ENCODE peak calls at places on chromosome 9, in five cellular contexts. U is cardiac fibroblast, B is tibial artery, L is IMR-90, W is astrocyte of the spinal cord. H is an unnamed sample.

GRCh38 chr9:127537792-127538191 is 74.3 kb upstream of the STXBP1 start:
- DNase-seq in W (no peak), B (no peak), L (no peak), U (no peak), H (no peak)

GRCh38 chr9:38009035-38009501 is 60.0 kb downstream of the SHB start:
- DNase-seq in U (no peak), W (no peak), B (no peak), L (no peak), H (no peak)

GRCh38 chr9:98907055-98907454 is 36.7 kb upstream of the COL15A1 start:
- DNase-seq in U (no peak), W (no peak), B (no peak), L (no peak), H (no peak)

GRCh38 chr9:3908731-3909130 is 382.9 kb upstream of the RFX3 start:
- DNase-seq in L (no peak), U (peak), B (no peak), W (no peak), H (no peak)

GRCh38 chr9:87276327-87276841 is 221.3 kb upstream of the DAPK1 start:
- DNase-seq in L (peak), W (peak), B (no peak), U (peak), H (no peak)

GRCh38 chr9:36101916-36102741 is 34.4 kb upstream of the GLIPR2 start:
- DNase-seq in L (peak), U (peak), W (peak), B (no peak), H (no peak)

GRCh38 chr9:129612123-129612522 is 8.8 kb downstream of the C9orf50 start:
- DNase-seq in W (no peak), U (no peak), L (no peak), B (no peak), H (no peak)

GRCh38 chr9:133786371-133786753 is 48.2 kb upstream of the SARDH start:
- DNase-seq in L (no peak), W (no peak), U (no peak), B (no peak), H (no peak)

GRCh38 chr9:6703898-6704639 is 53.7 kb upstream of the KDM4C start:
- DNase-seq in L (peak), B (peak), W (peak), U (peak), H (peak)

GRCh38 chr9:124263800-124264426 is 6.2 kb downstream of the NEK6 start:
- DNase-seq in L (no peak), B (no peak), U (no peak), W (no peak), H (no peak)

GRCh38 chr9:78040726-78041125 is 9.1 kb upstream of the GNAQ start:
- DNase-seq in U (no peak), L (no peak), B (no peak), W (no peak), H (no peak)

GRCh38 chr9:137007060-137007815 is 10.9 kb upstream of the CLIC3 start:
- DNase-seq in U (no peak), B (no peak), L (peak), W (peak), H (no peak)

GRCh38 chr9:80004687-80005086 is 432.9 kb downstream of the TLE4 start:
- DNase-seq in B (no peak), U (no peak), L (no peak), W (peak), H (no peak)

GRCh38 chr9:127154390-127155191 is 32.2 kb upstream of the ANGPTL2 start:
- DNase-seq in W (peak), L (peak), U (peak), B (peak), H (peak)

GRCh38 chr9:133387680-133388079 is 11.5 kb downstream of the STKLD1 start:
- DNase-seq in L (no peak), W (no peak), U (no peak), B (no peak), H (no peak)

GRCh38 chr9:124658165-124659017 is 112.7 kb downstream of the NR6A1 start:
- DNase-seq in L (peak), B (peak), U (peak), W (peak), H (peak)

GRCh38 chr9:16369427-16369826 is 501.0 kb downstream of the BNC2 start:
- DNase-seq in B (no peak), L (no peak), W (no peak), U (no peak), H (no peak)

GRCh38 chr9:79572891-79573696 is 1.3 kb downstream of the TLE4 start:
- DNase-seq in U (peak), W (no peak), L (no peak), B (peak), H (peak)

GRCh38 chr9:74570879-74571512 is 73.9 kb downstream of the RORB start:
- DNase-seq in W (peak), B (no peak), L (peak), U (peak), H (no peak)

GRCh38 chr9:120366646-120367019 is 213.3 kb downstream of the CDK5RAP2 start:
- DNase-seq in U (peak), W (peak), L (peak), B (peak), H (peak)

GRCh38 chr9:108933231-108933630 is 693 bp downstream of the ELP1 start:
- DNase-seq in B (no peak), W (peak), U (peak), L (peak), H (no peak)

GRCh38 chr9:5838884-5839571 is 6.1 kb upstream of the ERMP1 start:
- DNase-seq in L (peak), W (peak), U (peak), B (no peak), H (peak)

GRCh38 chr9:72585737-72586136 is 64.3 kb downstream of the TMC1 start:
- DNase-seq in W (no peak), L (peak), U (peak), B (no peak), H (no peak)

GRCh38 chr9:76510041-76510440 is 51.1 kb downstream of the GCNT1 start:
- DNase-seq in U (peak), B (no peak), W (no peak), L (peak), H (no peak)

GRCh38 chr9:124371183-124371582 is 44.1 kb downstream of the PSMB7 start:
- DNase-seq in L (peak), W (peak), U (peak), B (no peak), H (no peak)

GRCh38 chr9:110744753-110745522 is 76.3 kb downstream of the MUSK start:
- DNase-seq in B (peak), U (peak), L (peak), W (peak), H (no peak)

GRCh38 chr9:129944501-129945116 is 98.4 kb downstream of the FNBP1 start:
- DNase-seq in W (no peak), L (no peak), U (no peak), B (no peak), H (no peak)

GRCh38 chr9:134656334-134657034 is 14.9 kb downstream of the COL5A1 start:
- DNase-seq in L (no peak), U (no peak), W (no peak), B (no peak), H (no peak)

GRCh38 chr9:116716441-116716840 is 29.3 kb downstream of the TRIM32 start:
- DNase-seq in W (no peak), U (no peak), B (no peak), L (no peak), H (no peak)

GRCh38 chr9:116718111-116718510 is 31.0 kb downstream of the TRIM32 start:
- DNase-seq in U (no peak), W (no peak), B (no peak), L (no peak), H (no peak)

GRCh38 chr9:116715751-116716150 is 28.6 kb downstream of the TRIM32 start:
- DNase-seq in W (no peak), L (no peak), B (no peak), U (no peak), H (no peak)

GRCh38 chr9:116713266-116713665 is 26.2 kb downstream of the TRIM32 start:
- DNase-seq in B (no peak), W (no peak), U (no peak), L (no peak), H (no peak)

GRCh38 chr9:116717150-116717549 is 30.0 kb downstream of the TRIM32 start:
- DNase-seq in B (no peak), L (no peak), W (no peak), U (peak), H (no peak)
- H3K4me3 ChIP-seq in B (no peak), L (no peak), W (no peak), U (no peak), H (no peak)

DNA sequence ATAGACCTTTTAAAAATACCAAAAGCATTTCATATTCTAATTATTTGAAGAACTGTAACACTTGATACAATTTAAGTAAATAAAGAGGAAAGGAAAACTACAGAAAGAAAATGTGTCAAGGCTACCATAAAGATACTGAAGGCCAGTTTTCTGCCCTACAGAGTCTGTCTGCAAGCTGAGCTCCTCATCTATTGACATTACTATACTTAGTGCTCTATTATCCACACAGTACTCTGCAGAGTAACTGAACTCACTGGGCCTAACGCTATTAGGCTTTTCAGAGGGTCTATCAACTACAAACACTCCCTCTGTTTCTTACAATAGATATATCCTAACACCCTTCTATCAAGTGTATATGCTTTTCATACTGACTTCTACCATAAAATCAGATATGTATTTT is 57.1 kb upstream of the SUSD1 start:
- DNase-seq in W (no peak), U (no peak), B (no peak), L (no peak), H (no peak)
- H3K4me3 ChIP-seq in W (no peak), U (no peak), B (no peak), L (no peak), H (no peak)

DNA sequence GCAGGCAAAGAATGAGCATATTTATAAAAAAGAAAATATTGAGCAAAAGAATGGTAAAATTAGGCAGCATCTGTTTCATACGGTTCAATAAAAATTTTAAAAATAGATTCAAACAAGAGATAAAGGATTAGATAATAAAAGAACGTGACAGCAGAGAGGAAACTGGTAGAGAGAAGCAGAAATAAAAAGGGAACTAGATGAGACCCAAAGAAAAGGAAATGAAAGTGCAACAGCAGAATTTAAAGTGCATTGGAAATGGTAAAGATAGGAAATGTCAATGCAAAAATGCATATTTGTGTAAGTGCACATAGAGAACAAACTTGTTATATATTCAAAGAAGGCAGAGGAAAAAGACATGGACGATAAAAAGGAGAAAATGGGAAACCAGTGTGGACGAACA is 70.2 kb downstream of the SUSD1 start:
- DNase-seq in B (no peak), U (no peak), W (no peak), L (no peak), H (no peak)
- H3K4me3 ChIP-seq in B (no peak), U (no peak), W (no peak), L (no peak), H (no peak)

DNA sequence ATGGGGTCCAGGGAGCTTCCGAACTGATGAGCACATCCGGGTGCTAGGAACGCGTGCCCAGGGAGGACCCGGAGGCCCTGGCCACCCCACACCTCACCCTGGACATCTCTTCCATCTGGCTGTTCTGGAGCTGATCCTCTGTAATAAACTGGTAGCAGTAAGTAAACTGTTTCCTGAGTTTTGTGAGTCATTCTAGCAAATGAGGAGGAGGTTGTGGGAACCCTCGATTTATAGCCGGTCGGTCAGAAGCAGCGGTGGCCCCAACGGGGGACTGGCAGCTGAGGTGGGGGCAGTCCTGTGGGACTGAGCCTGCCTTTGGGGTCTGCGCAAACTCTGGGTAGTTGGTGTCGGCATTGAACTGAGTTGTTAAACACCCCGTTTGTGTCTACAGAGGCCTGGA is 15.4 kb upstream of the UBAC1 start:
- DNase-seq in U (no peak), B (no peak), L (peak), W (no peak), H (no peak)
- H3K4me3 ChIP-seq in U (no peak), B (no peak), L (no peak), W (no peak), H (no peak)

DNA sequence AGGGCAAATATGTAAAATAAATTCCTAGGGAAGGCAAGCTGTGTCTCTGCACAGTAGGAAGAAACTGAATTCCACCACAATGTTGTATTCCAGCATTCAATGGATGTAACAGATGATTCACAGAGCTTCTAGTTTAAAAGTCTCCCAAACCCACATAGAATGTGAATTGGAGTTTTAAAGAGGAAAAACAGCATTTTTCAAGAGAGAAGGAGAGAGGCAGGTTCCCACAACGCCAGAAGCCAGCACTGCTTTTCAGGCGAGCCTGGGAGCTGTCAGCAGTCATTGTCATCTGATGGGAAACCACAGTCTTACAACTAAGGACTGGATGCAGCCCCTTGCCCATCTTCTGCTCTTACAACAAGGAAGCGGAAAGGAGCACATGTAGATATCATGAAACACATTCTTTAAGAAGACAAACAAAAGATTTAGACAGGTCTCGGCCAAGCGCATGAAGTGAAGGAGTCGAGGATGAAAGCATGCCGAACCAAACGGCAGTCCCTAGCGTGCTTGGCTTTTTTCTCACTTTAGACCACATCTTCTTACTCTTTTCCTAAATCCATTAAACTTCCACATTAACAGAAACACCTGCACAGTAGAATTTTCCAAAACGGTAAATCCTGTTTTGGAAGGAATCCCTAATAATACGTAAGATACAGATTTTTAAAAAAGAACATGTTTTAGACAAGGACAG is 611 bp downstream of the DIRAS2 start:
- DNase-seq in U (no peak), W (peak), B (no peak), L (no peak), H (no peak)
- H3K4me3 ChIP-seq in U (peak), W (peak), B (no peak), L (no peak), H (no peak)

DNA sequence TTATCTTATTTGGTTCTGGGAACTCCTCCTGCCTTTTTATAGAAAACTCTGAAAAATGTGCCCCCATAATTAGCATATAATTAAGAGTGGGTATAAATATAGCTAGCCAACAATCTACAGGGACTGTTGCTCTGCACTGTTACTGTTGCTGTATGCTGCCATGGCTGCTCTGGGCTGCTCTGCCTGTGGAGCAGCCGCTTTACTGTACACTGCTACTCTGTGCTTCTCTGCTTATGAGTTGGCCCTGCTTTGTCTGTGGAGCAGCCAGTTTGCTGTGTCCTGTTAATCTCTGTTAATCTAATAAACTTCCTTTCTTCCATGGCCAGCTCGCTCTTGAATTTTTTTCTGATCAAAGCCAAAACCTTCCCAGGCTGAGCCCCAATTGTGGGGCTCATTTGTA is 2244.0 kb upstream of the ACO1 start:
- DNase-seq in L (no peak), U (no peak), W (no peak), B (no peak), H (no peak)
- H3K4me3 ChIP-seq in L (no peak), U (no peak), W (no peak), B (no peak), H (no peak)

DNA sequence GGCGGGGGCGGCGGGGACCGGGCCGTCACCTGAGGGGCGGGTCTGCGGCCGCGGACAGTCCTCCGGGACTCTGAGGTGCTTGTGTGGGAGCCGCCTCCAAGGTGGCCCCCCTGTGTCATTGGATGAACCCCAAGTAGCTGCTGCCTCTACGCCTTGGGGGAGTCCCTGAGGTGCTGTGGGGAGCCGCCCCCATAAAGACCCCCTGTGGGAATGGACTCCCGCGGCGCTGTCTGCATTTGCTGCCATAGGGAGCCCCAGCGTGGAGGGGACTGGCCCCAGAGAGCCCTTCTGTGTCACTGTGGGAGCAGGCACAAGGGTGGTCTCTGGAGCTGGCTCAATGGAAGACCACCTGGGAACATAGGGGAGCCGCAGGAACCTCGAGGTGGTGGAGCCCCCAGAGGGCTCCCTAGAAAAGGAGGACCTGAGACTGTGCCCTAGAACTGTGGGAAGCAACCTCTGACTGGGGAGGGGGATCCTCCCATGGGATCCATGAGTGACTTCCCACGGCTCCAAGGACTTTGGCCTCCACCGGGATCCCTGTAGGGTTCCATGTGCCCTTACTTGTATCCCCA is 412 bp downstream of the PHF24 start:
- DNase-seq in W (no peak), L (no peak), U (no peak), B (no peak), H (no peak)
- H3K4me3 ChIP-seq in W (no peak), L (no peak), U (peak), B (peak), H (no peak)